ENCODE peak calls at places on chromosome 14, in six cellular contexts. F, E, K, A, S and U are unnamed samples.

GRCh38 chr14:58118097-58118496 is 33.9 kb downstream of the ARMH4 start:
- DNase-seq in E (no peak), K (no peak), S (no peak), F (no peak), A (no peak), U (no peak)

GRCh38 chr14:100079606-100080005 is 14.4 kb downstream of the EVL start:
- DNase-seq in A (no peak), S (no peak), E (no peak), K (no peak), F (no peak), U (no peak)

GRCh38 chr14:68089146-68089715 is 269.7 kb downstream of the RAD51B start:
- DNase-seq in S (peak; percentile 83), F (peak; percentile 86), E (no peak), K (peak; percentile 92), A (no peak), U (peak; percentile 74)

GRCh38 chr14:50704454-50705010 is 36.4 kb upstream of the SAV1 start:
- DNase-seq in A (no peak), F (no peak), E (no peak), S (no peak), K (no peak), U (no peak)

GRCh38 chr14:76490735-76491134 is 114.8 kb downstream of the ESRRB start:
- DNase-seq in F (no peak), S (no peak), E (no peak), K (no peak), A (no peak), U (no peak)

GRCh38 chr14:64958201-64958600 is 13.9 kb downstream of the RAB15 start:
- DNase-seq in S (no peak), K (no peak), A (no peak), F (no peak), E (no peak), U (no peak)

GRCh38 chr14:64478634-64479250 is 13.4 kb downstream of the AKAP5 start:
- DNase-seq in E (no peak), S (no peak), A (no peak), F (peak; percentile 55), K (peak; percentile 47), U (peak; percentile 38)

GRCh38 chr14:69483765-69484443 is 624 bp upstream of the PLEKHD1 start:
- DNase-seq in F (peak; percentile 19), S (no peak), A (no peak), K (peak; percentile 7), E (no peak), U (no peak)

GRCh38 chr14:97723834-97724770 is 926.9 kb downstream of the VRK1 start:
- DNase-seq in E (no peak), K (no peak), S (no peak), A (no peak), F (no peak), U (no peak)

GRCh38 chr14:67440513-67440912 is 28.5 kb upstream of the PLEK2 start:
- DNase-seq in K (no peak), S (no peak), E (no peak), F (no peak), A (no peak), U (no peak)

GRCh38 chr14:65251213-65251612 is 148.9 kb upstream of the MAX start:
- DNase-seq in A (peak; percentile 61), S (no peak), E (no peak), F (peak; percentile 93), K (peak; percentile 83), U (peak; percentile 100)

GRCh38 chr14:67396381-67396965 is 15.5 kb downstream of the PLEK2 start:
- DNase-seq in S (no peak), F (peak; percentile 64), E (no peak), K (peak; percentile 32), A (no peak), U (no peak)

GRCh38 chr14:53955671-53956426 is 776 bp downstream of the BMP4 start:
- DNase-seq in A (peak; percentile 66), K (peak; percentile 53), S (no peak), F (no peak), E (no peak), U (no peak)

GRCh38 chr14:55851961-55852360 is 266.2 kb upstream of the PELI2 start:
- DNase-seq in K (no peak), S (no peak), A (no peak), F (no peak), E (no peak), U (no peak)

GRCh38 chr14:76484355-76484754 is 108.4 kb downstream of the ESRRB start:
- DNase-seq in A (no peak), S (no peak), E (no peak), K (no peak), F (no peak), U (no peak)

GRCh38 chr14:23209651-23210423 is 26.4 kb upstream of the SLC7A8 start:
- DNase-seq in A (no peak), K (no peak), F (peak; percentile 80), E (no peak), S (no peak), U (peak; percentile 24)

GRCh38 chr14:25381498-25381897 is 331.6 kb upstream of the STXBP6 start:
- DNase-seq in K (no peak), E (no peak), S (no peak), F (no peak), A (no peak), U (peak; percentile 48)

GRCh38 chr14:62443796-62444195 is 601.5 kb downstream of the KCNH5 start:
- DNase-seq in S (no peak), K (peak; percentile 44), F (peak; percentile 55), A (no peak), E (no peak), U (peak; percentile 14)

GRCh38 chr14:96934961-96935360 is 137.8 kb downstream of the VRK1 start:
- DNase-seq in S (no peak), F (no peak), K (no peak), E (no peak), A (no peak), U (no peak)

GRCh38 chr14:36604757-36605505 is 22.5 kb upstream of the NKX2-8 start:
- DNase-seq in A (peak; percentile 47), E (peak; percentile 44), K (peak; percentile 70), S (peak; percentile 23), F (peak; percentile 84), U (peak; percentile 76)

GRCh38 chr14:71324767-71325272 is 417.6 kb downstream of the PCNX1 start:
- DNase-seq in A (no peak), E (no peak), S (no peak), F (peak; percentile 83), K (no peak), U (peak; percentile 32)

GRCh38 chr14:40674503-40674902 is 932.2 kb upstream of the LRFN5 start:
- DNase-seq in E (no peak), A (no peak), K (no peak), S (no peak), F (no peak), U (no peak)

GRCh38 chr14:101125719-101126375 is 222.3 kb upstream of the RTL1 start:
- DNase-seq in A (no peak), F (no peak), K (no peak), E (peak; percentile 3), S (no peak), U (no peak)

GRCh38 chr14:35385042-35385839 is 19.3 kb downstream of the NFKBIA start:
- DNase-seq in E (peak; percentile 84), K (peak; percentile 93), F (peak; percentile 96), A (peak; percentile 82), S (no peak), U (peak; percentile 91)
- H3K4me3 ChIP-seq in E (no peak overlapping the region), K (no peak overlapping the region), F (no peak overlapping the region), A (no peak overlapping the region), S (no peak overlapping the region), U (no peak overlapping the region)

GRCh38 chr14:93536945-93537344 is 106.2 kb downstream of the UNC79 start:
- DNase-seq in F (peak; percentile 14), A (no peak), E (peak; percentile 57), K (no peak), S (no peak), U (peak; percentile 31)
- TF ChIP-seq CTCF in F (no peak), A (no peak), E (peak; percentile 71), K (no peak), S (peak; percentile 28), U (peak; percentile 25)

DNA sequence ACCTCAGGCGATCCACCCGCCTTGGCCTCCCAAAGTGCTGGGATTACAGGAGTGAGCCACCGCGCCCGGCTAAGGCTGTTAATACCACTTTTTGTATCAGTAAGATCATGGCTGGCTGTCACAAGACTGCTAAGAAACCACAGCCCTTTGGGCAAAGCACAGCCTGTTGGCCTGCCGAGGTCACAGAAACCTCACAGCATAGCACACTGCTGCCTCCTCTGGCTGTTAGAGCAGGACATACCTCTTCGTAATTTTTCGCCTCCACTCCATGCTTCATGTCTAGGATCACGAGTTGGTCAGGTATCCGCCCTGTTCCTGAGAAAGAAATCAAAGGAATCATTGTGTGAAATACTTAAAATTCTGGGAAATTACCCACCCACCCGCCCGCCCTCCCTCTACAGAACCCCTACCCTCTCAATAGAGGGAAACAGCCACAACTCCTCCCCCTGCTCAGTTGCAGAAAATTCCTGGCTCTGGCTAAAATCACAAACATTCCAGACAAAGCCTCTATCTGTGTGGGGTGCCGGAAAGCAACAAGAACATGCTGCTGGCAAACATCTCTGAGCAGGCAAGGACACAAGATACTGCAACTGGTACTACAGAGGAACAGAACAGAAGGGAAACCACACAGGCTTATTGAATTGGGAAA is 20.7 kb upstream of the NEK9 start:
- DNase-seq in K (peak; percentile 89), S (no peak), F (peak; percentile 99), E (no peak), A (peak; percentile 90), U (peak; percentile 85)
- H3K4me3 ChIP-seq in K (no peak overlapping the region), S (no peak overlapping the region), F (peak overlapping the region; percentile 8), E (no peak overlapping the region), A (no peak overlapping the region), U (no peak overlapping the region)

GRCh38 chr14:104728631-104729030 is 4.6 kb downstream of the ADSS1 start:
- DNase-seq in E (no peak), F (no peak), K (no peak), S (no peak), A (no peak), U (no peak)

GRCh38 chr14:104724407-104724980 is 465 bp downstream of the ADSS1 start:
- DNase-seq in A (no peak), F (no peak), K (no peak), S (no peak), E (no peak), U (peak; percentile 20)

GRCh38 chr14:104724981-104725771 is 1.1 kb downstream of the ADSS1 start:
- DNase-seq in F (peak; percentile 62), K (peak; percentile 33), A (no peak), E (no peak), S (no peak), U (peak; percentile 28)

GRCh38 chr14:104725772-104726548 is 1.9 kb downstream of the ADSS1 start:
- DNase-seq in F (no peak), A (no peak), S (no peak), E (no peak), K (no peak), U (no peak)

DNA sequence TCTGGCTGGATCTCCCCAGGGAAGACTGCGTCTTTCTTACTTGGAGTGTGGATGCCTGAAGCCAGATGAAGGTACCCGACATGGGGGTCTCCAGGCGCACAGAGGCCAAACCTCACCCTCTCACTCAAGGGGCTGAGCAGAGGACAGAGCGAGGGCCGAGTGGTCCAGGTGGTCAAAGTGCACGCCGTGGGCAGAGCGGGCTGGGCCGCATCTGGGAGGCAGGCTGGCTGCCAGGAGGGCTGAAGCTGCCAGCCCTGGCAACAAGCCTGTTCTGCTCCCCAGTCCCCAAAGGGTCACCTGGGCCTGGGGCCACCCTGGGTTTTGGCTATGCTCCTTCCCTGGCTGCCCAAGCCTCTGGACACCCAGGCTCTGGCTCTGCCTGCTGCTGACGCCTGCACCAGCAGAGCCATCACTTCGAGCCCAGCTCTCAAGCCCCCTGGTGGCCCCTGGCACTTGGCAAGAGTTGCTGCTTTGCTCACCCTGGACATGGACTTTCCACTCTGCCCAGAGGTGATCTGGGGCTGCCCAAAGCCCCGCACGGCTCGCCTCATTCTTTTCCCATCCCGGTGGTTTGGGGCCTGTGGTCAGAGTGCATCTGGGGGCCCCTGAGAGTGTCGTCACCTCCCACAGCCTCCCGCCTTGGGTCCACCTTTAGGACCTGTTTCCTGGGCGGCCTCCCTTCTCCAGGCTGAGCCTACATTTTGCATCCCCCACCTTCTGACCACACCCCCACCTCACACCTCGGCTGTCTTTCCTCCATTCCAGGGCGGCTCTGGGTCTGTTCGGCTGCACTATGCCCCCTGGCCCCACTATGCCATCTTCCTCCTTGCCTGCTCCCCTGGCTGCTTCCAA is 2.8 kb downstream of the ADSS1 start:
- DNase-seq in A (no peak), F (no peak), E (peak; percentile 51), S (no peak), K (no peak), U (no peak)
- TF ChIP-seq CTCF in A (no peak), F (peak; percentile 23), E (peak; percentile 49), S (no peak), K (peak; percentile 16), U (no peak)